ENCODE peak calls at places on chromosomes 6 and 20, in five cellular contexts. U is lung, R is lower lobe of right lung, M is A549, O is GM10248. P is an unnamed sample.
A peak's percentile ranks its signal among the peaks of the same experiment; 100 is the strongest.

GRCh38 chr6:136344420-136344819 is 54.8 kb upstream of the BCLAF1 start:
- DNase-seq in U (no peak), R (no peak), M (no peak), O (no peak), P (no peak)

GRCh38 chr6:39365281-39366074 is 43.0 kb upstream of the KCNK16 start:
- DNase-seq in U (no peak), R (no peak), M (no peak), O (no peak), P (no peak)

GRCh38 chr6:112269979-112270378 is 15.6 kb upstream of the LAMA4 start:
- DNase-seq in U (no peak), R (no peak), M (no peak), O (no peak), P (no peak)

GRCh38 chr6:159525445-159526031 is 167.5 kb downstream of the SOD2 start:
- DNase-seq in U (no peak), R (no peak), M (no peak), O (no peak), P (no peak)

GRCh38 chr6:16730720-16731502 is 30.3 kb downstream of the ATXN1 start:
- DNase-seq in U (no peak), R (no peak), M (no peak), O (no peak), P (no peak)

GRCh38 chr6:44284867-44285266 is 14.6 kb downstream of the TMEM151B start:
- DNase-seq in U (no peak), R (no peak), M (no peak), O (no peak), P (no peak)

GRCh38 chr6:41965429-41966213 is 24.0 kb upstream of the CCND3 start:
- DNase-seq in U (no peak), R (no peak), M (no peak), O (no peak), P (no peak)

GRCh38 chr20:49275634-49276033 is 2.2 kb downstream of the ZNFX1 start:
- DNase-seq in U (no peak), R (no peak), M (no peak), O (no peak), P (no peak)

GRCh38 chr6:22146581-22147468 is 150.0 kb downstream of the PRL start:
- DNase-seq in U (no peak), R (peak; percentile 46), M (no peak), O (no peak), P (no peak)

GRCh38 chr20:57076202-57076651 is 190.2 kb downstream of the BMP7 start:
- DNase-seq in U (no peak), R (no peak), M (no peak), O (no peak), P (no peak)

GRCh38 chr6:149964243-149965190 is 774 bp downstream of the ULBP1 start:
- DNase-seq in U (no peak), R (no peak), M (no peak), O (no peak), P (no peak)

GRCh38 chr6:38636027-38636426 is 3.7 kb downstream of the BTBD9 start:
- DNase-seq in U (no peak), R (no peak), M (no peak), O (no peak), P (no peak)

GRCh38 chr6:24357336-24358218 is at the start of gene DCDC2:
- DNase-seq in U (peak; percentile 92), R (peak; percentile 94), M (peak; percentile 24), O (peak; percentile 20), P (no peak)

P was measured in Panc1.